ENCODE peak calls at places on chromosomes 13 and 19, in five cellular contexts. A is HepG2, G is H1, N is GM12878, T is K562. Y is an unnamed sample.
A peak's percentile ranks its signal among the peaks of the same experiment; 100 is the strongest.

GRCh38 chr19:674282-675151 is 1.7 kb upstream of the FSTL3 start:
- DNase-seq in T (no peak), A (peak; percentile 30), N (no peak), G (no peak), Y (no peak)

GRCh38 chr19:38848299-38849146 is 1.3 kb downstream of the HNRNPL start:
- DNase-seq in A (no peak), T (no peak), N (no peak), G (no peak), Y (no peak)

GRCh38 chr19:18464646-18465045 is 26.7 kb upstream of the ISYNA1 start:
- DNase-seq in T (no peak), G (no peak), A (peak; percentile 80), N (no peak), Y (no peak)

GRCh38 chr19:18427080-18427751 is 8.0 kb downstream of the SSBP4 start:
- DNase-seq in N (no peak), G (no peak), A (no peak), T (no peak), Y (no peak)

GRCh38 chr13:27083183-27083582 is 88.4 kb downstream of the USP12 start:
- DNase-seq in T (no peak), A (no peak), N (no peak), G (no peak), Y (no peak)

GRCh38 chr19:55461974-55462628 is 659 bp upstream of the ISOC2 start:
- DNase-seq in G (no peak), A (peak; percentile 50), T (peak; percentile 70), N (no peak), Y (no peak)

GRCh38 chr19:18523841-18524240 is 2.0 kb upstream of the ELL start:
- DNase-seq in T (no peak), N (no peak), G (no peak), A (peak; percentile 43), Y (no peak)

GRCh38 chr13:92224052-92224821 is 825.8 kb downstream of the GPC5 start:
- DNase-seq in A (no peak), G (no peak), N (no peak), T (no peak), Y (no peak)

GRCh38 chr13:40211586-40211968 is 454.9 kb downstream of the FOXO1 start:
- DNase-seq in A (no peak), T (no peak), G (no peak), N (no peak), Y (no peak)

GRCh38 chr13:97716746-97717145 is 236.7 kb upstream of the IPO5 start:
- DNase-seq in N (no peak), T (no peak), A (no peak), G (no peak), Y (no peak)

GRCh38 chr13:38570706-38571105 is 116.2 kb upstream of the FREM2 start:
- DNase-seq in N (no peak), G (no peak), A (no peak), T (no peak), Y (no peak)

GRCh38 chr13:79767126-79767525 is 286.2 kb downstream of the NDFIP2 start:
- DNase-seq in G (no peak), N (no peak), T (no peak), A (no peak), Y (no peak)

GRCh38 chr13:49459580-49459979 is 15.5 kb downstream of the SETDB2 start:
- DNase-seq in T (no peak), A (no peak), G (no peak), N (no peak), Y (no peak)

GRCh38 chr13:112200200-112200599 is 133.3 kb downstream of the SOX1 start:
- DNase-seq in A (no peak), T (no peak), N (no peak), G (no peak), Y (no peak)

GRCh38 chr19:3670796-3671679 is 29.2 kb downstream of the PIP5K1C start:
- DNase-seq in G (no peak), N (no peak), T (peak; percentile 89), A (no peak), Y (peak; percentile 77)

GRCh38 chr13:53161231-53161630 is 132.6 kb downstream of the OLFM4 start:
- DNase-seq in G (no peak), N (no peak), A (no peak), T (no peak), Y (no peak)

GRCh38 chr19:48750351-48750750 is 2.1 kb downstream of the FUT1 start:
- DNase-seq in T (no peak), A (no peak), N (no peak), G (no peak), Y (no peak)

GRCh38 chr19:48751835-48752510 is 468 bp downstream of the FUT1 start:
- DNase-seq in N (no peak), A (no peak), T (no peak), G (no peak), Y (no peak)

GRCh38 chr19:48754950-48755645 is at the start of gene FGF21:
- DNase-seq in T (no peak), G (no peak), N (no peak), A (no peak), Y (no peak)

GRCh38 chr19:48750771-48751504 is 1.5 kb downstream of the FUT1 start:
- DNase-seq in A (no peak), G (no peak), N (no peak), T (no peak), Y (no peak)

DNA sequence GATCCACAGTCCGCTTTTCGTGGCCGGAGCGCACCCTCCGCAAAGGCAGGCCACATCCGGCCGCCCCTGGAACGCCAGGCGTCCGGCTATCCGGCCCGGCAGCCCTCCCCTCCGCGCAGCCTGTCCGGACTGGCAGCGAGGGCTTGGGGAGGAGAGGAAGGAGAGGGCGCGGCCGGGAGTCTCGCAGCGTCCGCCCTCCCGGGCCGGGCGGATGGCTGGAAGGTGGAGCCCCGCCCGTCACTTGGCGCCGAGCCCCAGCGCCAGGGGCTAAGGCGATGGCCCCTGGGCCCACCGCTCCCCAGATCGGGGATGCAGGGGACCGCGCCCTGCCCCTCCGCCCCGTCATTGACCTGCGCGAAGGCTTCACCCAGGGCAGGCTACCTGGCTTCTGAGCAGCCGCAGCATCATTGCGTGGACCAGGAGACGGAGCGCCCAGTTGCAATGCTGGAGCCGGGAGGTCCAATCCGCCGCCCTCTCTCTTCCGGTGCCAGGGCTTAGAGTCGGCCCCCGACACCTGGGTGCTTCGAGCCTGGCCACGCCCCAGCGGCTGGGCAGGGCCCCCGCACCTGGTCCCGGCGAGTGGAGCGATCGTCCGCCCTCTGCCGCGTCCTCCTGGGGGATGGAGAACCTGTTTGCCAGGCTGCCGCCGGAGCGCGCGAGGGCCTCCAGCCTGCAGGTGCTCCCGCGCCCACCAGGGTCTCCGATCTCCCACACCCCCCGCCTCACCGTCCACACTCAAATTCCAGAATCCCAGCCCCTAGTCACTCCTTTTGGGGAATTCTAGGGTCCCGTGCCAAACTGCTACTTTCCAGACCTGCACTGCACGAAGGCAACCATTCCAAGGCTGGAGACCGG is at the start of gene FUT1:
- DNase-seq in G (peak; percentile 61), T (peak; percentile 40), A (no peak), N (no peak), Y (no peak)
- TF ChIP-seq POLR2A in G (peak; percentile 73), T (no peak), A (no peak), N (no peak), Y (no peak)

DNA sequence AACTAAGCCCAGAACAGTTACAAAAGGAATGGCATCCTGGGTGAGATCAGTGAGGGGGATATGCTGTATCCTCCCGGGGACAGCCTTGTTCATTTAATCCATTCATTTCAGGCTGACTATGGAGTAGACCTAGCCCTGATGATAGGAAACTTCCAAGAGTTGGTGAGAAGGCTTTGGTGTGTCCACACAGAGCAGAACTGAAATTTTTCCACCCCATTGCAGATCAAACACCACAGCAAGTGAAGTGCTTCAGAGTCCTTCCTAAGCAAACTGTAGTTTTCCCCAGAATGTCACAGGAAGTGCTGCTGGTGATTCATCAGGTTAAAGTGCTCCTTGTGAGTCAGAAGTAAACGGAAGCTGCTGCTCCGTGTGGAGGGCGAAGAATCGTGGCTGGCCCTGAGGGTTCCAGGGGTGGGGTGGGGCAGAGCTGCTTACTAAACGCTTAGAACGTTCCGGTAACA is 113.2 kb downstream of the TEX26 start:
- DNase-seq in A (peak; percentile 69), N (peak; percentile 37), T (peak; percentile 35), G (no peak), Y (no peak)
- TF ChIP-seq POLR2AphosphoS5 in A (no peak), N (no peak), T (no peak), G (no peak), Y (no peak)

GRCh38 chr13:20833900-20834679 is 60.3 kb upstream of the EEF1AKMT1 start:
- DNase-seq in N (no peak), A (no peak), G (no peak), T (no peak), Y (no peak)
- TF ChIP-seq TAF1 in N (no peak), A (no peak), G (no peak), T (no peak), Y (no peak)

GRCh38 chr19:27828781-27829275 is 1384.1 kb downstream of the UQCRFS1 start:
- DNase-seq in T (no peak), G (no peak), N (no peak), A (no peak), Y (no peak)

GRCh38 chr19:27833031-27833430 is 1379.9 kb downstream of the UQCRFS1 start:
- DNase-seq in A (no peak), T (no peak), G (no peak), N (no peak), Y (no peak)
- TF ChIP-seq POLR2A in A (no peak), T (no peak), G (no peak), N (no peak), Y (no peak)

DNA sequence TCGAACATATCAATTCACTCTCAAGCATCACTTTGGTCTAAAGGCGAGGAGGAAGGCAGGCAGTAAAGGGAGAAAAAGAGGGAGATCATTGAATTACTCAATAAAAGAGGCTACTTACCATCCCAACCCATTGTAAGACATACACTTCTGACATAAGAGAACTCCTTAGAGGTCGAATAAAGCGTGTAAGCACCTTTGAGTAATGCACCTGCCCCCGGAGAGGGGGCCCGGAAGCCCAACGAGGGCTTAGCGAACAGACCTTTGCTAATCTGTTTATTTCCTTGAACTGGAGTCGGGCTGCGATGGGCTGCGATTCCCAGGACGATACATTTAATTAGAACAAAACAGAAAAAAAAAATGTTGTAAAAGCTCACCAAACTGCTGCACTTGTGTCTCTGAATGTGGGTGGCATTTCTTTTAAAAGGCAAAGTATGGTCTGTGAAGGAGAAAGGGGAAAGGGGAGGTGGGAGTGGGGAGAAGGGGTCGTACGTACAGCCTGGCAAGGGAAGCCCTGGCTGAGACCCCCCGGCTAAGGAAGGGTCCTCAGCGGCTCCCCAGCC is 3.0 kb downstream of the ZC3H4 start:
- DNase-seq in N (no peak), T (no peak), A (no peak), G (no peak), Y (no peak)
- TF ChIP-seq POLR2AphosphoS5 in N (peak; percentile 67), T (peak; percentile 4), A (no peak), G (peak; percentile 69), Y (peak; percentile 85)

DNA sequence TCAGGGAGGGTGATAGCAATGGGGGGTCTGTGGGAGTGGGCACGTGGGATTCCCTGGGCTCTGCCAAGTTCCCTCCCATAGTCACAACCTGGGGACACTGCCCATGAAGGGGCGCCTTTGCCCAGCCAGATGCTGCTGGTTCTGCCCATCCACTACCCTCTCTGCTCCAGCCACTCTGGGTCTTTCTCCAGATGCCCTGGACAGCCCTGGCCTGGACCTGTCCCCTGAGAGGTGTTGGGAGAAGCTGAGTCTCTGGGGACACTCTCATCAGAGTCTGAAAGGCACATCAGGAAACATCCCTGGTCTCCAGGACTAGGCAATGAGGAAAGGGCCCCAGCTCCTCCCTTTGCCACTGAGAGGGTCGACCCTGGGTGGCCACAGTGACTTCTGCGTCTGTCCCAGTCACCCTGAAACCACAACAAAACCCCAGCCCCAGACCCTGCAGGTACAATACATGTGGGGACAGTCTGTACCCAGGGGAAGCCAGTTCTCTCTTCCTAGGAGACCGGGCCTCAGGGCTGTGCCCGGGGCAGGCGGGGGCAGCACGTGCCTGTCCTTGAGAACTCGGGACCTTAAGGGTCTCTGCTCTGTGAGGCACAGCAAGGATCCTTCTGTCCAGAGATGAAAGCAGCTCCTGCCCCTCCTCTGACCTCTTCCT is 9.3 kb upstream of the CEACAM7 start:
- DNase-seq in N (no peak), G (no peak), A (no peak), T (no peak), Y (no peak)
- TF ChIP-seq TAF1 in N (no peak), G (no peak), A (no peak), T (no peak), Y (no peak)

GRCh38 chr13:60327551-60327950 is 69.5 kb upstream of the TDRD3 start:
- DNase-seq in N (no peak), G (no peak), A (no peak), T (no peak), Y (no peak)
- TF ChIP-seq POLR2A in N (no peak), G (no peak), A (no peak), T (no peak), Y (no peak)